ENCODE peak calls at places on chromosomes 3 and 15, in four cellular contexts. Z is GM12878, X is K562, O is HepG2. K is an unnamed sample.

GRCh38 chr3:140573011-140573410 is 104.9 kb upstream of the TRIM42 start:
- DNase-seq in Z (no peak), X (no peak), O (no peak), K (no peak)

GRCh38 chr3:114848087-114848486 is 299.0 kb downstream of the ZBTB20 start:
- DNase-seq in O (no peak), X (no peak), Z (no peak), K (no peak)

GRCh38 chr3:123688241-123688747 is 103.4 kb upstream of the HACD2 start:
- DNase-seq in Z (no peak), O (peak; percentile 60), X (no peak), K (no peak)

GRCh38 chr15:70796516-70797310 is 33.4 kb upstream of the UACA start:
- DNase-seq in X (no peak), O (no peak), Z (no peak), K (no peak)

GRCh38 chr3:10459954-10460754 is 45.2 kb downstream of the ATP2B2 start:
- DNase-seq in O (peak; percentile 73), Z (no peak), X (peak; percentile 93), K (peak; percentile 98)

GRCh38 chr15:63473999-63474809 is 30.2 kb upstream of the USP3 start:
- DNase-seq in X (no peak), O (peak; percentile 99), Z (peak; percentile 97), K (peak; percentile 55)

GRCh38 chr3:195260286-195260905 is 10.6 kb downstream of the XXYLT1 start:
- DNase-seq in Z (no peak), O (no peak), X (no peak), K (peak; percentile 59)

GRCh38 chr3:175304437-175304836 is 445.3 kb downstream of the NAALADL2 start:
- DNase-seq in X (no peak), Z (no peak), O (no peak), K (no peak)

GRCh38 chr15:44314512-44314911 is 26.0 kb downstream of the GOLM2 start:
- DNase-seq in Z (no peak), X (no peak), O (no peak), K (no peak)

GRCh38 chr3:64278631-64279030 is 53.4 kb upstream of the PRICKLE2 start:
- DNase-seq in O (no peak), Z (no peak), X (no peak), K (no peak)

GRCh38 chr15:84840741-84841429 is 23.7 kb downstream of the ALPK3 start:
- DNase-seq in Z (no peak), O (peak; percentile 51), X (no peak), K (no peak)

GRCh38 chr3:122077293-122078234 is 22.4 kb downstream of the CD86 start:
- DNase-seq in X (no peak), O (no peak), Z (no peak), K (no peak)

GRCh38 chr3:189001559-189001958 is 170.2 kb upstream of the TPRG1 start:
- DNase-seq in O (no peak), Z (no peak), X (no peak), K (no peak)

GRCh38 chr15:38536201-38536676 is 28.4 kb downstream of the RASGRP1 start:
- DNase-seq in Z (no peak), X (no peak), O (no peak), K (no peak)
- TF ChIP-seq ETV6 in Z (no peak), X (no peak), O (no peak), K (no peak)

GRCh38 chr3:45628746-45629145 is 34.2 kb downstream of the LIMD1 start:
- DNase-seq in Z (no peak), X (no peak), O (no peak), K (no peak)

GRCh38 chr3:45635475-45636256 is 41.1 kb downstream of the LIMD1 start:
- DNase-seq in Z (no peak), O (peak; percentile 95), X (no peak), K (peak; percentile 38)

GRCh38 chr3:45630325-45630724 is 35.8 kb downstream of the LIMD1 start:
- DNase-seq in O (no peak), X (no peak), Z (no peak), K (no peak)

GRCh38 chr3:45631486-45631885 is 36.9 kb downstream of the LIMD1 start:
- DNase-seq in Z (no peak), X (no peak), O (no peak), K (no peak)

GRCh38 chr3:45632956-45633355 is 38.4 kb downstream of the LIMD1 start:
- DNase-seq in X (no peak), Z (no peak), O (no peak), K (no peak)
- TF ChIP-seq ETV6 in X (no peak), Z (no peak), O (no peak), K (no peak)

DNA sequence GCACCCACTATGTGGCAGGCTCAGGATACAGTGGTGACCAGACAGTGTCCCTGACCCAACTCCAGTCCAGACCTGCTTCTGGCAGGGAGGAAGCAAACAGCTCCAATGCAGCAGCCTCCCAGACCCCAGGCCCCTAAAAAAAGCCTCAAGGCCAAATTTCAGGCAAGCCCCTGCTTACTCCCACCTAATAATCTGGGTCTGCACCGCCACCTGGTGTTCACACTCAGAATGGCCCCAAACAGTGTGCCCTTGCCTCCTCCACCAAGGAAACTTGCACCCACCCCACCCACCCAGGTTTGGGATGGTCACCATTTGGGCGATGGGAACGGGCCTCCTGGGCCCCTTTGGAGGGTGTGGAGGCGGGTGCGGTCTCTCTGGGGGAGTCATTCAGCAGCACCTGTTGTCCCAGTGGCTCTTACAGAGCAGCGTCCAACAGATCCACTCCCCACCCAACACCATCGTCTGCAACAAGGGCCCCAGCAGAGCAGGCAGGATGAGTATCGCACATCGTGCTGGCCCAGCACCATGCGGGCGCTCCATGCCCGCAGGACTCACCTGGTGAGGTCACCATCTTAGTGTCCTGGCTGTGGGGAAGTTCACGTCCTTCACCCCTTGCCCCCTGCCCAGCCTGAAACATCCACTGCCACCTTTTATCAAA is 17.3 kb downstream of the C3orf18 start:
- DNase-seq in X (peak; percentile 66), O (peak; percentile 36), Z (no peak), K (peak; percentile 91)
- TF ChIP-seq ETV6 in X (no peak), O (no peak), Z (no peak), K (no peak)

GRCh38 chr3:11575964-11576363 is 67.8 kb downstream of the VGLL4 start:
- DNase-seq in X (no peak), Z (no peak), O (no peak), K (no peak)

GRCh38 chr3:11576453-11576852 is 67.3 kb downstream of the VGLL4 start:
- DNase-seq in X (no peak), O (no peak), Z (no peak), K (no peak)

GRCh38 chr3:11580645-11581044 is 63.1 kb downstream of the VGLL4 start:
- DNase-seq in Z (no peak), O (no peak), X (no peak), K (no peak)

GRCh38 chr3:11574981-11575669 is 68.6 kb downstream of the VGLL4 start:
- DNase-seq in X (no peak), O (no peak), Z (no peak), K (no peak)

DNA sequence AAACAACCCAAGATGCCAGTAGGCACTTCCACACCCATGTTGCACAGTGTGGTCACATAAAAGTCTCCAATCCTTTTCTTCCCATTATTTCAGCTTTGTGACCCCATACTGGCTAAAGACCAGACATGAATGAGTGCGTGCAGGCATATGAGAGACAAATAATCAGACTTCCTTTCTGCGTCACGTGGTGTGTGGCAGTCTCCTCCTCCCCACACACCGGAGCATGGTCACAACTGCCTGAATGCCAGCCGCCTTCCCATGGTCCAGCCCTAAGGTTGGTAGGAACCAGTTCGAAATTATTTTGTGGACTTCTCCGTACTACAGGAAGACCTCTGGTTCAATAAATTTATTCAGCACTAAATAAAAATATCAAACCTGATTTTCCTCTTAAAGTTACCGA is 65.5 kb downstream of the VGLL4 start:
- DNase-seq in X (no peak), Z (no peak), O (no peak), K (no peak)
- TF ChIP-seq ETV6 in X (no peak), Z (no peak), O (no peak), K (no peak)

GRCh38 chr3:35537265-35537664 is 102.1 kb upstream of the ARPP21 start:
- DNase-seq in Z (no peak), X (no peak), O (no peak), K (no peak)
- TF ChIP-seq ETV6 in Z (no peak), X (no peak), O (no peak), K (no peak)

DNA sequence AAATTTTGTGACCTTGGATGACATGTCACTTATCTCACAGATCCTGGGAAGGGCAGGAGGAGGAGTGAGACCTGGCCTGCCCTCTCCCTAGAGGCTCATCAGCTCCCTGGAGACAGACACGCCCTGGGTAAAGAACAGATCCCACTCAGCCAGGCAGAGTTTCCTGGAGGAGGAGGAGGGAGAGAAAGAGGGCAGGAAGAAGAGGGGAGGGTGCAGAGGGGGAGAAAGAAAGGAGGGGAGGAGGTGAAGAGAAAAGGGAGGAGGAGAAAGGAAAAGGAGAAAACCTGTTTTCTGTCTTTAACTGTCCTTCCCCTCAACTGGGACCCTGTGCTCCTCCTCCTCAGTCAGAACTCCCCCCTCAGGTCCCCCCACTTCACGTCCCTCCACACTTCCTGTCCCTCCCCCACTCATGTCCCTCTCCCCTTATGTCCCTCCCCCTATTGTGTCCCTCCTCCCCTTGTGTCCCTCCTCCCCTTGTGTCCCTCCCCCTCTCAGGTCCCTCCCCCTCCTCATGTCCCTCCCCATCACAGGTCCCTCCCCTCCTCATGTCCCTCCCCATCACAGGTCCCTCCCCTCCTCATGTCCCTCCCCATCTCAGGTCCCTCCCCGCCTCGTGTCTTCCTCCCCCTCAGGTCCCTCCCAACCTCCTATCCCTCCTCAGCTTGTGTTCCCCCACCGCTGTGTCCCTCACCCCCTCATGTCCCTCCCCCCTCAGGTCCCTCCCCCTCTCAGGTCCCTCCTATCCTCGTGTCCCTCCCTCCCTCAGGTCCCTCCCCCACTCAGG is 52.3 kb upstream of the CGNL1 start:
- DNase-seq in X (peak; percentile 98), O (no peak), Z (no peak), K (no peak)
- TF ChIP-seq ETV6 in X (no peak), O (no peak), Z (no peak), K (no peak)

DNA sequence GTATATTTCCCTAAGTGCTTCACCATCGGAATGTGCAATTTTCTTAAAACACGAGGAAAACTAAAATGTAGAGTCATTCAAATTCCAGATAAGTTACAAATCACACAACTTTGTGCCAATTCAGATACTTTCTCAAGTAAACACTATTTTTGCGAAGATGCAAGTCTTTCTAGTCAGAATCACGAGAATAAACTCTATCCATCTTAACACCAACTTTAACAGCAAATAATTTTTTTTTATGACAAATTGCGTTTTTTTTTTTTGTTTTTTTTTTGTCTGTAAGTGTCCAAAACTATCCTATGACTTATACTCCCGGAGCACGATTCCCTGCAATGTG is 1.3 kb downstream of the STAG1 start:
- DNase-seq in O (no peak), Z (no peak), X (no peak), K (no peak)
- TF ChIP-seq ETV6 in O (no peak), Z (no peak), X (no peak), K (no peak)

DNA sequence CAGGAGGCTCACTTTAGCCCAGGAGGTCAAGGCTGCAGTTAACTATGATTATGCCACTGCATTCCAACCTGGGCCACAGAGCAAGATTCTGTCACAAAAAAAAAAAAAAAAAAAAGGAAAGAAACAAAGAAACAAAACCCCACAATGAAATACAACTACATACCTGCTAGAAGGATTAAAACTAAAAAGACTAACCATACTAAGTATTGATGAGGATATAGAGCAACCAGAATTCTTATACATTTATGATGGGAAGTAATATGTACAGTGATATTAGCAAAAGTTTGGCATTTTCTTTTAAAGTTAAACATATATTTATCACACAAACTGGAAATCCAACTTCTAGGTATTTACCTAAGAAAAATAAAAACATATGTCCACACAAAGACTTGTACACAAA is 40.2 kb upstream of the FOXB1 start:
- DNase-seq in X (no peak), Z (no peak), O (peak; percentile 4), K (no peak)
- TF ChIP-seq ETV6 in X (no peak), Z (no peak), O (no peak), K (no peak)

K was measured in WTC11.